ENCODE peak calls at places on chromosomes 13 and 19, in five cellular contexts. One of them, this sample, is unnamed.

GRCh38 chr13:33087091-33087490 is 70.9 kb downstream of the KL start:
- DNase-seq in left ventricle myocardium inferior: no peak
- DNase-seq in activated CD8-positive, alpha-beta memory T cell treated with anti-CD3 and anti-CD28 coated beads, Interleukin-2, amount 50 U/mL, for 48 hours: no peak
- DNase-seq in stimulated activated CD8-positive, alpha-beta memory T cell treated with anti-CD3 and anti-CD28 coated beads, Interleukin-15, amount 100 ng/mL, for 24 hours: no peak
- DNase-seq in AG10803: no peak
- DNase-seq in this sample: no peak

GRCh38 chr13:40985596-40986327 is 33.4 kb downstream of the ELF1 start:
- DNase-seq in left ventricle myocardium inferior: no peak
- DNase-seq in activated CD8-positive, alpha-beta memory T cell treated with anti-CD3 and anti-CD28 coated beads, Interleukin-2, amount 50 U/mL, for 48 hours: no peak
- DNase-seq in stimulated activated CD8-positive, alpha-beta memory T cell treated with anti-CD3 and anti-CD28 coated beads, Interleukin-15, amount 100 ng/mL, for 24 hours: no peak
- DNase-seq in AG10803: no peak
- DNase-seq in this sample: no peak

GRCh38 chr13:87669379-87669978 is 1.7 kb upstream of the SLITRK5 start:
- DNase-seq in left ventricle myocardium inferior: no peak
- DNase-seq in activated CD8-positive, alpha-beta memory T cell treated with anti-CD3 and anti-CD28 coated beads, Interleukin-2, amount 50 U/mL, for 48 hours: no peak
- DNase-seq in stimulated activated CD8-positive, alpha-beta memory T cell treated with anti-CD3 and anti-CD28 coated beads, Interleukin-15, amount 100 ng/mL, for 24 hours: no peak
- DNase-seq in AG10803: no peak
- DNase-seq in this sample: peak

GRCh38 chr13:30818323-30818960 is 83.1 kb downstream of the ALOX5AP start:
- DNase-seq in left ventricle myocardium inferior: no peak
- DNase-seq in activated CD8-positive, alpha-beta memory T cell treated with anti-CD3 and anti-CD28 coated beads, Interleukin-2, amount 50 U/mL, for 48 hours: no peak
- DNase-seq in stimulated activated CD8-positive, alpha-beta memory T cell treated with anti-CD3 and anti-CD28 coated beads, Interleukin-15, amount 100 ng/mL, for 24 hours: no peak
- DNase-seq in AG10803: peak
- DNase-seq in this sample: no peak

GRCh38 chr13:97028441-97029299 is 34.4 kb upstream of the OXGR1 start:
- DNase-seq in left ventricle myocardium inferior: peak
- DNase-seq in activated CD8-positive, alpha-beta memory T cell treated with anti-CD3 and anti-CD28 coated beads, Interleukin-2, amount 50 U/mL, for 48 hours: peak
- DNase-seq in stimulated activated CD8-positive, alpha-beta memory T cell treated with anti-CD3 and anti-CD28 coated beads, Interleukin-15, amount 100 ng/mL, for 24 hours: no peak
- DNase-seq in AG10803: peak
- DNase-seq in this sample: peak

GRCh38 chr19:46745030-46745429 is 827 bp upstream of the FKRP start:
- DNase-seq in left ventricle myocardium inferior: no peak
- DNase-seq in activated CD8-positive, alpha-beta memory T cell treated with anti-CD3 and anti-CD28 coated beads, Interleukin-2, amount 50 U/mL, for 48 hours: no peak
- DNase-seq in stimulated activated CD8-positive, alpha-beta memory T cell treated with anti-CD3 and anti-CD28 coated beads, Interleukin-15, amount 100 ng/mL, for 24 hours: no peak
- DNase-seq in AG10803: no peak
- DNase-seq in this sample: no peak

GRCh38 chr19:41861846-41862245 is 1.8 kb downstream of the RPS19 start:
- DNase-seq in left ventricle myocardium inferior: no peak
- DNase-seq in activated CD8-positive, alpha-beta memory T cell treated with anti-CD3 and anti-CD28 coated beads, Interleukin-2, amount 50 U/mL, for 48 hours: no peak
- DNase-seq in stimulated activated CD8-positive, alpha-beta memory T cell treated with anti-CD3 and anti-CD28 coated beads, Interleukin-15, amount 100 ng/mL, for 24 hours: no peak
- DNase-seq in AG10803: no peak
- DNase-seq in this sample: no peak

GRCh38 chr19:6761053-6761676 is 6.1 kb downstream of the SH2D3A start:
- DNase-seq in left ventricle myocardium inferior: no peak
- DNase-seq in activated CD8-positive, alpha-beta memory T cell treated with anti-CD3 and anti-CD28 coated beads, Interleukin-2, amount 50 U/mL, for 48 hours: no peak
- DNase-seq in stimulated activated CD8-positive, alpha-beta memory T cell treated with anti-CD3 and anti-CD28 coated beads, Interleukin-15, amount 100 ng/mL, for 24 hours: no peak
- DNase-seq in AG10803: no peak
- DNase-seq in this sample: no peak

GRCh38 chr13:112071011-112071901 is 4.3 kb downstream of the SOX1 start:
- DNase-seq in left ventricle myocardium inferior: no peak
- DNase-seq in activated CD8-positive, alpha-beta memory T cell treated with anti-CD3 and anti-CD28 coated beads, Interleukin-2, amount 50 U/mL, for 48 hours: no peak
- DNase-seq in stimulated activated CD8-positive, alpha-beta memory T cell treated with anti-CD3 and anti-CD28 coated beads, Interleukin-15, amount 100 ng/mL, for 24 hours: no peak
- DNase-seq in AG10803: no peak
- DNase-seq in this sample: no peak

GRCh38 chr13:114101831-114102520 is 30.4 kb downstream of the RASA3 start:
- DNase-seq in left ventricle myocardium inferior: no peak
- DNase-seq in activated CD8-positive, alpha-beta memory T cell treated with anti-CD3 and anti-CD28 coated beads, Interleukin-2, amount 50 U/mL, for 48 hours: no peak
- DNase-seq in stimulated activated CD8-positive, alpha-beta memory T cell treated with anti-CD3 and anti-CD28 coated beads, Interleukin-15, amount 100 ng/mL, for 24 hours: no peak
- DNase-seq in AG10803: no peak
- DNase-seq in this sample: no peak

GRCh38 chr19:4889034-4889825 is 13.5 kb downstream of the ARRDC5 start:
- DNase-seq in left ventricle myocardium inferior: no peak
- DNase-seq in activated CD8-positive, alpha-beta memory T cell treated with anti-CD3 and anti-CD28 coated beads, Interleukin-2, amount 50 U/mL, for 48 hours: no peak
- DNase-seq in stimulated activated CD8-positive, alpha-beta memory T cell treated with anti-CD3 and anti-CD28 coated beads, Interleukin-15, amount 100 ng/mL, for 24 hours: no peak
- DNase-seq in AG10803: peak
- DNase-seq in this sample: no peak

GRCh38 chr19:17489392-17490030 is 19.2 kb downstream of the SLC27A1 start:
- DNase-seq in left ventricle myocardium inferior: no peak
- DNase-seq in activated CD8-positive, alpha-beta memory T cell treated with anti-CD3 and anti-CD28 coated beads, Interleukin-2, amount 50 U/mL, for 48 hours: peak
- DNase-seq in stimulated activated CD8-positive, alpha-beta memory T cell treated with anti-CD3 and anti-CD28 coated beads, Interleukin-15, amount 100 ng/mL, for 24 hours: no peak
- DNase-seq in AG10803: no peak
- DNase-seq in this sample: no peak

GRCh38 chr19:53101518-53101917 is 1.7 kb downstream of the ZNF160 start:
- DNase-seq in left ventricle myocardium inferior: no peak
- DNase-seq in activated CD8-positive, alpha-beta memory T cell treated with anti-CD3 and anti-CD28 coated beads, Interleukin-2, amount 50 U/mL, for 48 hours: no peak
- DNase-seq in stimulated activated CD8-positive, alpha-beta memory T cell treated with anti-CD3 and anti-CD28 coated beads, Interleukin-15, amount 100 ng/mL, for 24 hours: no peak
- DNase-seq in AG10803: no peak
- DNase-seq in this sample: peak

GRCh38 chr19:44499559-44499958 is 763 bp downstream of the ZNF180 start:
- DNase-seq in left ventricle myocardium inferior: no peak
- DNase-seq in activated CD8-positive, alpha-beta memory T cell treated with anti-CD3 and anti-CD28 coated beads, Interleukin-2, amount 50 U/mL, for 48 hours: no peak
- DNase-seq in stimulated activated CD8-positive, alpha-beta memory T cell treated with anti-CD3 and anti-CD28 coated beads, Interleukin-15, amount 100 ng/mL, for 24 hours: no peak
- DNase-seq in AG10803: no peak
- DNase-seq in this sample: no peak

GRCh38 chr13:77370888-77371287 is 44.0 kb upstream of the MYCBP2 start:
- DNase-seq in left ventricle myocardium inferior: no peak
- DNase-seq in activated CD8-positive, alpha-beta memory T cell treated with anti-CD3 and anti-CD28 coated beads, Interleukin-2, amount 50 U/mL, for 48 hours: no peak
- DNase-seq in stimulated activated CD8-positive, alpha-beta memory T cell treated with anti-CD3 and anti-CD28 coated beads, Interleukin-15, amount 100 ng/mL, for 24 hours: no peak
- DNase-seq in AG10803: no peak
- DNase-seq in this sample: no peak

GRCh38 chr13:107866007-107866665 is 349.2 kb downstream of the LIG4 start:
- DNase-seq in left ventricle myocardium inferior: no peak
- DNase-seq in activated CD8-positive, alpha-beta memory T cell treated with anti-CD3 and anti-CD28 coated beads, Interleukin-2, amount 50 U/mL, for 48 hours: no peak
- DNase-seq in stimulated activated CD8-positive, alpha-beta memory T cell treated with anti-CD3 and anti-CD28 coated beads, Interleukin-15, amount 100 ng/mL, for 24 hours: no peak
- DNase-seq in AG10803: peak
- DNase-seq in this sample: no peak

GRCh38 chr19:14632286-14632685 is 42.4 kb downstream of the ADGRE3 start:
- DNase-seq in left ventricle myocardium inferior: no peak
- DNase-seq in activated CD8-positive, alpha-beta memory T cell treated with anti-CD3 and anti-CD28 coated beads, Interleukin-2, amount 50 U/mL, for 48 hours: no peak
- DNase-seq in stimulated activated CD8-positive, alpha-beta memory T cell treated with anti-CD3 and anti-CD28 coated beads, Interleukin-15, amount 100 ng/mL, for 24 hours: no peak
- DNase-seq in AG10803: no peak
- DNase-seq in this sample: peak

GRCh38 chr19:2495130-2495641 is 19.3 kb downstream of the GADD45B start:
- DNase-seq in left ventricle myocardium inferior: peak
- DNase-seq in activated CD8-positive, alpha-beta memory T cell treated with anti-CD3 and anti-CD28 coated beads, Interleukin-2, amount 50 U/mL, for 48 hours: no peak
- DNase-seq in stimulated activated CD8-positive, alpha-beta memory T cell treated with anti-CD3 and anti-CD28 coated beads, Interleukin-15, amount 100 ng/mL, for 24 hours: no peak
- DNase-seq in AG10803: peak
- DNase-seq in this sample: no peak

GRCh38 chr13:111039735-111040134 is 75.4 kb upstream of the ARHGEF7 start:
- DNase-seq in left ventricle myocardium inferior: no peak
- DNase-seq in activated CD8-positive, alpha-beta memory T cell treated with anti-CD3 and anti-CD28 coated beads, Interleukin-2, amount 50 U/mL, for 48 hours: no peak
- DNase-seq in stimulated activated CD8-positive, alpha-beta memory T cell treated with anti-CD3 and anti-CD28 coated beads, Interleukin-15, amount 100 ng/mL, for 24 hours: no peak
- DNase-seq in AG10803: no peak
- DNase-seq in this sample: no peak

GRCh38 chr13:113353254-113353653 is 10.7 kb downstream of the GRTP1 start:
- DNase-seq in left ventricle myocardium inferior: no peak
- DNase-seq in activated CD8-positive, alpha-beta memory T cell treated with anti-CD3 and anti-CD28 coated beads, Interleukin-2, amount 50 U/mL, for 48 hours: no peak
- DNase-seq in stimulated activated CD8-positive, alpha-beta memory T cell treated with anti-CD3 and anti-CD28 coated beads, Interleukin-15, amount 100 ng/mL, for 24 hours: no peak
- DNase-seq in AG10803: no peak
- DNase-seq in this sample: no peak

GRCh38 chr19:6873708-6874431 is 13.5 kb upstream of the ADGRE1 start:
- DNase-seq in left ventricle myocardium inferior: no peak
- DNase-seq in activated CD8-positive, alpha-beta memory T cell treated with anti-CD3 and anti-CD28 coated beads, Interleukin-2, amount 50 U/mL, for 48 hours: no peak
- DNase-seq in stimulated activated CD8-positive, alpha-beta memory T cell treated with anti-CD3 and anti-CD28 coated beads, Interleukin-15, amount 100 ng/mL, for 24 hours: no peak
- DNase-seq in AG10803: no peak
- DNase-seq in this sample: no peak

GRCh38 chr19:41039806-41040205 is 48.4 kb upstream of the CYP2A13 start:
- DNase-seq in left ventricle myocardium inferior: no peak
- DNase-seq in activated CD8-positive, alpha-beta memory T cell treated with anti-CD3 and anti-CD28 coated beads, Interleukin-2, amount 50 U/mL, for 48 hours: no peak
- DNase-seq in stimulated activated CD8-positive, alpha-beta memory T cell treated with anti-CD3 and anti-CD28 coated beads, Interleukin-15, amount 100 ng/mL, for 24 hours: no peak
- DNase-seq in AG10803: no peak
- DNase-seq in this sample: no peak

GRCh38 chr19:51632126-51632525 is 1.9 kb upstream of the SIGLEC5 start:
- DNase-seq in left ventricle myocardium inferior: no peak
- DNase-seq in activated CD8-positive, alpha-beta memory T cell treated with anti-CD3 and anti-CD28 coated beads, Interleukin-2, amount 50 U/mL, for 48 hours: no peak
- DNase-seq in stimulated activated CD8-positive, alpha-beta memory T cell treated with anti-CD3 and anti-CD28 coated beads, Interleukin-15, amount 100 ng/mL, for 24 hours: no peak
- DNase-seq in AG10803: no peak
- DNase-seq in this sample: no peak

GRCh38 chr13:23505007-23505406 is 65.2 kb upstream of the TNFRSF19 start:
- DNase-seq in left ventricle myocardium inferior: peak
- DNase-seq in activated CD8-positive, alpha-beta memory T cell treated with anti-CD3 and anti-CD28 coated beads, Interleukin-2, amount 50 U/mL, for 48 hours: no peak
- DNase-seq in stimulated activated CD8-positive, alpha-beta memory T cell treated with anti-CD3 and anti-CD28 coated beads, Interleukin-15, amount 100 ng/mL, for 24 hours: no peak
- DNase-seq in AG10803: peak
- DNase-seq in this sample: no peak

GRCh38 chr13:32153056-32153455 is 121.5 kb downstream of the FRY start:
- DNase-seq in left ventricle myocardium inferior: no peak
- DNase-seq in activated CD8-positive, alpha-beta memory T cell treated with anti-CD3 and anti-CD28 coated beads, Interleukin-2, amount 50 U/mL, for 48 hours: no peak
- DNase-seq in stimulated activated CD8-positive, alpha-beta memory T cell treated with anti-CD3 and anti-CD28 coated beads, Interleukin-15, amount 100 ng/mL, for 24 hours: no peak
- DNase-seq in AG10803: peak
- DNase-seq in this sample: no peak

GRCh38 chr13:89688908-89689307 is 1658.6 kb upstream of the MIR17HG start:
- DNase-seq in left ventricle myocardium inferior: peak
- DNase-seq in activated CD8-positive, alpha-beta memory T cell treated with anti-CD3 and anti-CD28 coated beads, Interleukin-2, amount 50 U/mL, for 48 hours: no peak
- DNase-seq in stimulated activated CD8-positive, alpha-beta memory T cell treated with anti-CD3 and anti-CD28 coated beads, Interleukin-15, amount 100 ng/mL, for 24 hours: no peak
- DNase-seq in AG10803: no peak
- DNase-seq in this sample: no peak

GRCh38 chr19:46221981-46222610 is 7.4 kb upstream of the IGFL1 start:
- DNase-seq in left ventricle myocardium inferior: peak
- DNase-seq in activated CD8-positive, alpha-beta memory T cell treated with anti-CD3 and anti-CD28 coated beads, Interleukin-2, amount 50 U/mL, for 48 hours: no peak
- DNase-seq in stimulated activated CD8-positive, alpha-beta memory T cell treated with anti-CD3 and anti-CD28 coated beads, Interleukin-15, amount 100 ng/mL, for 24 hours: no peak
- DNase-seq in AG10803: peak
- DNase-seq in this sample: no peak